ENCODE peak calls at places on chromosomes 16 and 17, in ten cellular contexts. I is HCEC 1CT; V is D721Med; T is iris pigment epithelial cell; S is 8988T; W is CD8-positive, alpha-beta T cell; R is C1 segment of cervical spinal cord; J is stimulated activated CD4-positive, alpha-beta T cell treated with anti-CD3 and anti-CD28 coated beads, Interleukin-15, amount 100 ng/mL, for 1 hour; Y is dorsolateral prefrontal cortex; U is fibroblast of mammary gland. P is an unnamed sample.

GRCh38 chr16:84460406-84461028 is 43.9 kb downstream of the MEAK7 start:
- DNase-seq in J (no peak), Y (peak; percentile 7), T (no peak), R (no peak), I (no peak), U (no peak), W (no peak), V (no peak), S (no peak), P (no peak)

GRCh38 chr17:40727447-40728231 is 24.1 kb upstream of the KRT24 start:
- DNase-seq in S (no peak), W (no peak), R (no peak), T (peak; percentile 58), J (no peak), U (peak; percentile 32), V (no peak), Y (no peak), I (no peak), P (peak; percentile 12)

GRCh38 chr16:70685938-70686375 is at the start of gene MTSS2:
- DNase-seq in V (peak; percentile 77), T (peak; percentile 88), I (peak; percentile 81), R (peak; percentile 83), W (peak; percentile 40), U (peak; percentile 76), Y (peak; percentile 72), S (peak; percentile 98), J (no peak), P (peak; percentile 89)

GRCh38 chr16:1542166-1542500 is 8.7 kb downstream of the TMEM204 start:
- DNase-seq in V (no peak), J (no peak), S (no peak), T (no peak), Y (no peak), U (no peak), I (no peak), W (no peak), R (no peak), P (no peak)

GRCh38 chr16:81522141-81522701 is 77.6 kb downstream of the CMIP start:
- DNase-seq in V (no peak), I (no peak), U (no peak), S (no peak), W (no peak), R (no peak), Y (no peak), T (no peak), J (no peak), P (no peak)

GRCh38 chr16:56013962-56014552 is 138.9 kb upstream of the CES5A start:
- DNase-seq in I (no peak), Y (no peak), W (peak; percentile 39), V (no peak), T (no peak), R (no peak), U (peak; percentile 1), J (peak; percentile 6), S (no peak), P (peak; percentile 5)

GRCh38 chr17:1753767-1754429 is 8.0 kb upstream of the SERPINF1 start:
- DNase-seq in U (no peak), S (no peak), R (no peak), Y (no peak), V (no peak), T (no peak), I (no peak), W (no peak), J (no peak), P (no peak)

GRCh38 chr17:18362509-18363020 is 785 bp downstream of the SHMT1 start:
- DNase-seq in Y (peak; percentile 84), J (no peak), V (no peak), S (peak; percentile 31), W (no peak), R (peak; percentile 89), T (peak; percentile 24), U (peak; percentile 58), I (peak; percentile 34), P (peak; percentile 29)

GRCh38 chr16:17131351-17131750 is 339.4 kb downstream of the XYLT1 start:
- DNase-seq in S (no peak), J (no peak), W (no peak), V (no peak), T (no peak), I (no peak), Y (no peak), U (no peak), R (no peak), P (no peak)

GRCh38 chr17:72529386-72529785 is 408.6 kb downstream of the SOX9 start:
- DNase-seq in I (no peak), Y (no peak), S (no peak), R (peak; percentile 42), T (no peak), U (no peak), J (no peak), V (no peak), W (no peak), P (no peak)

GRCh38 chr16:8505327-8505991 is 84.9 kb downstream of the TMEM114 start:
- DNase-seq in R (no peak), U (no peak), I (no peak), W (no peak), J (no peak), V (no peak), Y (no peak), S (no peak), T (no peak), P (no peak)

GRCh38 chr16:72879846-72880245 is 168.1 kb downstream of the ZFHX3 start:
- DNase-seq in I (no peak), W (no peak), V (no peak), R (no peak), U (no peak), J (no peak), S (no peak), Y (no peak), T (no peak), P (no peak)